ENCODE peak calls at places on chromosomes 5 and 9, in four cellular contexts. F is fibroblast of lung, M is tibial nerve, U is HFF-Myc. K is an unnamed sample.

GRCh38 chr9:38316166-38316765 is 76.2 kb upstream of the ALDH1B1 start:
- DNase-seq in U (no peak), F (no peak), M (no peak), K (no peak)

GRCh38 chr5:77663081-77663863 is 24.8 kb upstream of the OTP start:
- DNase-seq in U (no peak), F (no peak), M (no peak), K (no peak)

GRCh38 chr5:66617991-66618768 is 22.0 kb downstream of the MAST4 start:
- DNase-seq in F (no peak), U (no peak), M (no peak), K (no peak)

GRCh38 chr5:74622944-74623343 is 17.6 kb downstream of the ENC1 start:
- DNase-seq in U (no peak), F (no peak), M (no peak), K (no peak)

GRCh38 chr5:97907611-97908400 is 724.8 kb upstream of the RIOK2 start:
- DNase-seq in F (no peak), M (no peak), U (no peak), K (no peak)

GRCh38 chr5:150763023-150763793 is 4.4 kb upstream of the DCTN4 start:
- DNase-seq in U (no peak), M (peak; percentile 87), F (peak; percentile 68), K (peak; percentile 69)

GRCh38 chr5:137152616-137153015 is 346.5 kb downstream of the SPOCK1 start:
- DNase-seq in F (no peak), U (no peak), M (no peak), K (no peak)

GRCh38 chr5:97070234-97070633 is 72.2 kb downstream of the LIX1 start:
- DNase-seq in M (no peak), U (no peak), F (no peak), K (no peak)

GRCh38 chr5:150227606-150228273 is 37.9 kb downstream of the SLC6A7 start:
- DNase-seq in U (no peak), M (no peak), F (peak; percentile 39), K (peak; percentile 18)

GRCh38 chr5:155015239-155015638 is 1.7 kb downstream of the KIF4B start:
- DNase-seq in M (no peak), U (no peak), F (no peak), K (no peak)

GRCh38 chr9:88388203-88388885 is at the start of gene SPIN1:
- DNase-seq in U (no peak), M (peak; percentile 44), F (peak; percentile 72), K (no peak)

GRCh38 chr5:90056911-90057705 is 352.4 kb downstream of the CETN3 start:
- DNase-seq in F (no peak), U (no peak), M (no peak), K (no peak)

GRCh38 chr5:135393691-135394090 is 5.3 kb downstream of the MACROH2A1 start:
- DNase-seq in M (no peak), F (peak; percentile 64), U (no peak), K (no peak)

GRCh38 chr9:82148849-82149544 is 160.4 kb downstream of the SPATA31D1 start:
- DNase-seq in F (peak; percentile 90), U (peak; percentile 91), M (no peak), K (no peak)

GRCh38 chr5:146336197-146336596 is 2.4 kb upstream of the POU4F3 start:
- DNase-seq in M (no peak), F (no peak), U (no peak), K (no peak)

GRCh38 chr5:138054863-138055558 is 22.1 kb upstream of the FAM13B start:
- DNase-seq in U (no peak), M (no peak), F (no peak), K (no peak)

GRCh38 chr5:167967494-167968180 is 323.8 kb upstream of the WWC1 start:
- DNase-seq in F (peak; percentile 18), M (no peak), U (no peak), K (no peak)

GRCh38 chr9:14159440-14160222 is 154.3 kb downstream of the NFIB start:
- DNase-seq in M (no peak), F (peak; percentile 74), U (no peak), K (no peak)

GRCh38 chr5:152246401-152246800 is 158.7 kb downstream of the NMUR2 start:
- DNase-seq in U (no peak), F (peak; percentile 12), M (peak; percentile 16), K (no peak)

GRCh38 chr5:68441309-68441708 is 225.8 kb downstream of the PIK3R1 start:
- DNase-seq in F (no peak), M (no peak), U (no peak), K (no peak)
- H3K4me3 ChIP-seq in F (no peak overlapping the region), M (no peak overlapping the region), U (no peak overlapping the region), K (no peak overlapping the region)

GRCh38 chr5:142110988-142111687 is 2.6 kb downstream of the NDFIP1 start:
- DNase-seq in U (no peak), M (no peak), F (no peak), K (no peak)
- H3K4me3 ChIP-seq in U (peak overlapping the region; percentile 94), M (no peak overlapping the region), F (no peak overlapping the region), K (peak overlapping the region; percentile 84)

DNA sequence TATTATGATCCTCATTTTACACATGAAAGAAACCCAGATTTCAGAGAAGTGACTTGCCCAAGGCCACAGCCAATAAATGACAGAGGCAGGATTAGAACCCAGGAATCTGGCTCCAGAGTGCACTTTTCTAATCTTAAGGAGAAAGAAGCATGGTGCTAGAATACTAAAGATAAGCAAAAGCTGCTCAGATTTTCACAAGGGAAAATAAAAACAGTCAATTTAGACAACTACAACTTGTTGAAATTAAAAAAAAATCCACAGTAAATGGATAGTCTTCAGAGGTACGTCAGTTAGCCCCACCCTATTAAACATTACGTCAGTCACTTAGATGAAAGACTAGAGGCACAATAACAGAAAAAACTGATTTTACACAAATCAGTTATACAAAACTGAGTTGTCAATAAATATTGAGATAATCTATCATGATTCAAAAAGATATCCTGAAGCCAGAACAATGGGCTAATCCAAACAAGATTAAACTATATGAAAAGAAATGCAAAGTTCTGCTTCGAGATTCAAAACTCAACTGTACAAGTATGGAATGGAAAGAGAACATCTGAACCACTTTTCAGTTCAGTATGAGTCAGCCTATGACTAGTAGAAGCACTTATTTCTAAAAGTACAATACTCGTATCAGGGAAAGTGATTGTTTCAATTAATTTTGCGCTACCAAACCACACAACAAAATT is 9.3 kb downstream of the TMEM245 start:
- DNase-seq in F (peak; percentile 80), U (no peak), M (no peak), K (no peak)
- H3K4me3 ChIP-seq in F (peak overlapping the region; percentile 27), U (no peak overlapping the region), M (no peak overlapping the region), K (peak overlapping the region; percentile 15)

GRCh38 chr5:129361441-129362025 is 98.6 kb upstream of the ADAMTS19 start:
- DNase-seq in U (peak; percentile 1), M (no peak), F (peak; percentile 45), K (no peak)
- H3K4me3 ChIP-seq in U (no peak overlapping the region), M (no peak overlapping the region), F (no peak overlapping the region), K (no peak overlapping the region)

DNA sequence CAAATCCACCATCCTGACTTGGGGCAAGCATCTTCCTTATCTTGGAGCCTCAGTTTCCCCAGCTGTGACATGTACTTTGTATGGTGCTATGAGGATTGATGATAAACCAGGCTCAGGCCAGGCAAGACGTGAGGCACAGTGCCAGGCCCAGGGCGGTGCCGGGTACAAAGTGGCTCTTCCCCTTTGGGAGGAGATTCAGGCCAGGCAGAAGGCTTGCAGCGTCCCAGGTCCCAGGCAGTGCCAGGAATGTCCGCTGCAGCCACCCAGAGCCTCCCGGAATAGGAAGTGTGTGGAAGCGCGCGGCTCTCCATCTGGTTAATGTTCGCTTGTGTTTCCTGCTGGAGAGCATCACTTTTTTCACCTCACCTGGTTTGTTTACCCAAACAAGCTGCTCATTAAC is 12.6 kb upstream of the DENND1A start:
- DNase-seq in U (no peak), M (no peak), F (no peak), K (no peak)
- H3K4me3 ChIP-seq in U (no peak overlapping the region), M (no peak overlapping the region), F (no peak overlapping the region), K (no peak overlapping the region)

GRCh38 chr5:1789838-1790462 is 9.7 kb downstream of the MRPL36 start:
- DNase-seq in M (no peak), U (no peak), F (peak; percentile 66), K (no peak)
- H3K4me3 ChIP-seq in M (no peak overlapping the region), U (peak overlapping the region; percentile 14), F (peak overlapping the region; percentile 32), K (peak overlapping the region; percentile 35)

K was measured in PC-9.